ENCODE peak calls at places on chromosome X, in six cellular contexts. B is right cardiac atrium; V is cardiac muscle cell; O is suprapubic skin; D is effector memory CD4-positive, alpha-beta T cell; X is GM23338. M is an unnamed sample.

GRCh38 chrX:38768079-38768478 is 33.2 kb upstream of the MID1IP1 start:
- DNase-seq in B (no peak), V (no peak), O (no peak), D (no peak), X (no peak), M (no peak)

GRCh38 chrX:124268099-124268498 is 64.4 kb upstream of the TEX13D start:
- DNase-seq in B (no peak), V (no peak), O (no peak), D (no peak), X (no peak), M (no peak)

GRCh38 chrX:129568349-129568748 is 28.3 kb downstream of the OCRL start:
- DNase-seq in B (no peak), V (no peak), O (no peak), D (no peak), X (no peak), M (no peak)

GRCh38 chrX:14801136-14801535 is 71.7 kb downstream of the FANCB start:
- DNase-seq in B (no peak), V (no peak), O (no peak), D (no peak), X (no peak), M (no peak)

GRCh38 chrX:110881971-110882370 is 86.4 kb upstream of the CHRDL1 start:
- DNase-seq in B (no peak), V (no peak), O (no peak), D (no peak), X (no peak), M (no peak)

GRCh38 chrX:150941580-150941979 is 41.6 kb upstream of the HMGB3 start:
- DNase-seq in B (no peak), V (no peak), O (no peak), D (no peak), X (no peak), M (no peak)

GRCh38 chrX:39613508-39613921 is 484.2 kb downstream of the BCOR start:
- DNase-seq in B (peak), V (peak), O (no peak), D (no peak), X (peak), M (no peak)

GRCh38 chrX:49230500-49231232 is 2.5 kb downstream of the CACNA1F start:
- DNase-seq in B (peak), V (peak), O (no peak), D (peak), X (peak), M (peak)

GRCh38 chrX:129659137-129659536 is 4.4 kb upstream of the APLN start:
- DNase-seq in B (no peak), V (no peak), O (no peak), D (no peak), X (no peak), M (no peak)

GRCh38 chrX:302975-303374 is 15.6 kb downstream of the GTPBP6 start:
- DNase-seq in B (no peak), V (no peak), O (no peak), D (no peak), X (no peak), M (no peak)

GRCh38 chrX:126929071-126929470 is 109.5 kb downstream of the PRR32 start:
- DNase-seq in B (no peak), V (no peak), O (no peak), D (no peak), X (no peak), M (no peak)

GRCh38 chrX:24862343-24862742 is 153.4 kb downstream of the ARX start:
- DNase-seq in B (no peak), V (no peak), O (no peak), D (no peak), X (no peak), M (no peak)

GRCh38 chrX:120560405-120560841 is 339 bp downstream of the CUL4B start:
- DNase-seq in B (no peak), V (peak), O (no peak), D (peak), X (no peak), M (no peak)

GRCh38 chrX:95666056-95666455 is 1018.6 kb upstream of the DIAPH2 start:
- DNase-seq in B (no peak), V (no peak), O (no peak), D (no peak), X (no peak), M (no peak)

GRCh38 chrX:130626521-130626920 is 224.7 kb downstream of the RBMX2 start:
- DNase-seq in B (no peak), V (no peak), O (no peak), D (no peak), X (peak), M (no peak)

GRCh38 chrX:109774706-109775105 is 41.6 kb upstream of the ACSL4 start:
- DNase-seq in B (no peak), V (no peak), O (no peak), D (no peak), X (peak), M (no peak)

GRCh38 chrX:112473654-112474053 is 206.1 kb downstream of the LHFPL1 start:
- DNase-seq in B (peak), V (no peak), O (no peak), D (no peak), X (peak), M (no peak)

GRCh38 chrX:54920610-54921426 is at the start of gene TRO:
- DNase-seq in B (no peak), V (peak), O (no peak), D (no peak), X (peak), M (no peak)

GRCh38 chrX:101550825-101551767 is 749 bp downstream of the ARMCX1 start:
- DNase-seq in B (peak), V (peak), O (peak), D (no peak), X (peak), M (no peak)

GRCh38 chrX:66005832-66006449 is 33.9 kb downstream of the VSIG4 start:
- DNase-seq in B (no peak), V (no peak), O (no peak), D (no peak), X (no peak), M (no peak)

GRCh38 chrX:39149761-39150160 is 348.5 kb downstream of the MID1IP1 start:
- DNase-seq in B (peak), V (peak), O (peak), D (no peak), X (peak), M (peak)

GRCh38 chrX:123860983-123861382 is 1.1 kb downstream of the XIAP start:
- DNase-seq in B (no peak), V (no peak), O (no peak), D (no peak), X (no peak), M (no peak)

DNA sequence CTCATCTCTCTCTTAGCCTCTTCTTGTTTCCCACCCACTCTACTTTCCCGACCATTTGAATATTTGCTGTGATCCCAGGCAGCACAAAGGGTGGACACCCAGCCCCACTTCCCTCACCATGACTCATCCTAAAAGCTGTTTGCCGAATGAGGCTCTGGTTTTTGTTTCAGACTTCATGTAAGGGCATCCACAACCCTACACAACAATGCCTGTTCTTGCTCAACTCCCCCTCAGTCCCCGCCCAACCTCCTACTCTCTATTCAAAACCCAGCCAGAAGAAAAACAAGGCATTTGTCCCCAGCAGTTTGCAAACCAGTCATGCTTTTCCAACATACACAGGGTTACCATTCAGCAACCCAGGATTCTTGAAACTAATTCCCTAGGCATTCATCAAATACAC is 516.5 kb upstream of the CNKSR2 start:
- DNase-seq in B (no peak), V (no peak), O (no peak), D (no peak), X (no peak), M (no peak)
- H3K27ac ChIP-seq in B (no peak), V (no peak), O (no peak), D (no peak), X (no peak), M (no peak)

DNA sequence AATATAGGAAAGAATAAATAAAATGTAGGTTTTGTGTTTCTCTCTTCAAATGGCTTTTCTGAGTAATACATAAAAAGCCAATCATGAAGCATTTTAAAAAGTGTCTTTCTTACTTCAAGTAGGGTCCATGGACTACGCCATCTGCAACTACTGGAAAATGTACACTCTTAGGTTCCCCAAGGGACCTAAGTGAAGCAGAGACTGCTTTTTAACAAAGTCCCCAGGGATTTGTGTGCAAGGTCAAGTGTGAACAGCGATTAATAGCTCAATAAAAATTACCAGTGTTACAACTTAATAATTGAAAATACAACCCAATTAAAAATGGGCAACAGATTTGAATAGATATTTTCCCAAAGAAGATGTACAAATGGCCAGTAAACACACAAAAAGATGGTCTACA is 84.9 kb downstream of the ARHGAP6 start:
- DNase-seq in B (no peak), V (no peak), O (no peak), D (no peak), X (no peak), M (no peak)
- H3K27ac ChIP-seq in B (no peak), V (no peak), O (no peak), D (no peak), X (no peak), M (no peak)

GRCh38 chrX:23509256-23509655 is 158.0 kb upstream of the PRDX4 start:
- DNase-seq in B (no peak), V (no peak), O (no peak), D (no peak), X (peak), M (no peak)

GRCh38 chrX:23514082-23514481 is 153.2 kb upstream of the PRDX4 start:
- DNase-seq in B (no peak), V (no peak), O (no peak), D (no peak), X (no peak), M (no peak)

GRCh38 chrX:23515028-23515427 is 152.3 kb upstream of the PRDX4 start:
- DNase-seq in B (no peak), V (no peak), O (no peak), D (no peak), X (no peak), M (no peak)

GRCh38 chrX:23511783-23512182 is 155.5 kb upstream of the PRDX4 start:
- DNase-seq in B (no peak), V (no peak), O (no peak), D (no peak), X (no peak), M (no peak)

GRCh38 chrX:23513121-23513520 is 154.2 kb upstream of the PRDX4 start:
- DNase-seq in B (no peak), V (no peak), O (no peak), D (no peak), X (peak), M (no peak)
- H3K27ac ChIP-seq in B (no peak), V (no peak), O (no peak), D (no peak), X (peak), M (no peak)

GRCh38 chrX:10173331-10173900 is 16.6 kb downstream of the CLCN4 start:
- DNase-seq in B (no peak), V (peak), O (no peak), D (no peak), X (peak), M (no peak)
- H3K27ac ChIP-seq in B (peak), V (peak), O (no peak), D (no peak), X (peak), M (no peak)

GRCh38 chrX:133859336-133859735 is 126.1 kb downstream of the GPC3 start:
- DNase-seq in B (no peak), V (no peak), O (no peak), D (no peak), X (no peak), M (no peak)
- H3K27ac ChIP-seq in B (no peak), V (no peak), O (no peak), D (no peak), X (no peak), M (no peak)

DNA sequence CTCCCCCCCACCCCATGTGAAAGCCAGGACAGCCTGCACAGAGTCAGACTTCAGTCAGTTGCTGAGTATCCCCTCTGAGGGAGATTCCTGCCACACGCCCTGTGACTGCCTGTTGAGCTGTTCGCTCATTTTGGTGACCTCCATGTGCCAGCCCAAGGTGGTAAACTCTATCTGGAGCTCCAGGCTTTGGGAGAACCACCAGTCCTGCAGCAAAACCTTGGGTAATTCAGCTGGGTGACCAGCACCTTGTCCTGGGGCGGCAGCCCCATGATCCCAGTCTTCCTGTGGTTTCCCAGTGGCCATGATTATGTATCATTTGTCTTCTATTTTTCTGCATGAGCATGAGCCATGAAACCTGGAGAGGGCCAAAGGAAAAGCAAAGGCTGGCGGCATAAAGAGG is 73.4 kb downstream of the NBDY start:
- DNase-seq in B (no peak), V (no peak), O (peak), D (no peak), X (no peak), M (no peak)
- H3K27ac ChIP-seq in B (no peak), V (no peak), O (no peak), D (no peak), X (no peak), M (no peak)

GRCh38 chrX:41452565-41452964 is 5.4 kb downstream of the NYX start:
- DNase-seq in B (no peak), V (no peak), O (no peak), D (no peak), X (no peak), M (no peak)

GRCh38 chrX:41452972-41453371 is 5.8 kb downstream of the NYX start:
- DNase-seq in B (no peak), V (no peak), O (no peak), D (no peak), X (no peak), M (no peak)

GRCh38 chrX:41447897-41448296 is 754 bp downstream of the NYX start:
- DNase-seq in B (no peak), V (no peak), O (no peak), D (no peak), X (no peak), M (no peak)

GRCh38 chrX:41449138-41449537 is 2.0 kb downstream of the NYX start:
- DNase-seq in B (no peak), V (no peak), O (no peak), D (no peak), X (no peak), M (no peak)

DNA sequence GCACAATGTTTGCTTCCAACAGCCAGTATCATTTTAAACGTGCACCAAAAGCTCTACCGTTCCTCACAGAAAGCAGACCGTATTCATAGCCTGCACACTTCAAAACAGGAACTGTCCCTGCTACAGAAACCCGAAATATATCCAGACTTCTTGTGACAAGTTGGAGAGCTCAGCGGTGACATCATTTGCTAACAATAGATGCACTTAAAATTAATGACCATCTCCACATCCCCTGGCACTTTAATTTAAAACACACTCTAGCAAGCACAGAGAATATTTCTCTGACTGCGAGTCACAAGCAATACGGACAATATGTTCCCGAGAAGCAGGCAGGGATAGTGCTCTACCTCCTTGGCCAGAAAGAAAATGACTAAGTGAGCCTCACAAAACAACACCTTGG is 2.5 kb downstream of the NYX start:
- DNase-seq in B (no peak), V (peak), O (no peak), D (no peak), X (no peak), M (no peak)
- H3K27ac ChIP-seq in B (peak), V (peak), O (peak), D (no peak), X (no peak), M (no peak)

GRCh38 chrX:153794018-153794896 is at the start of the genes IDH3G and SSR4:
- DNase-seq in B (peak), V (peak), O (peak), D (peak), X (peak), M (peak)

GRCh38 chrX:153794897-153795816 is 689 bp downstream of the SSR4 start:
- DNase-seq in B (no peak), V (no peak), O (peak), D (no peak), X (no peak), M (no peak)

GRCh38 chrX:153792368-153792767 is 1.8 kb downstream of the IDH3G start:
- DNase-seq in B (no peak), V (no peak), O (no peak), D (no peak), X (no peak), M (no peak)

GRCh38 chrX:153791104-153791852 is 2.9 kb downstream of the IDH3G start:
- DNase-seq in B (no peak), V (no peak), O (no peak), D (no peak), X (no peak), M (no peak)

DNA sequence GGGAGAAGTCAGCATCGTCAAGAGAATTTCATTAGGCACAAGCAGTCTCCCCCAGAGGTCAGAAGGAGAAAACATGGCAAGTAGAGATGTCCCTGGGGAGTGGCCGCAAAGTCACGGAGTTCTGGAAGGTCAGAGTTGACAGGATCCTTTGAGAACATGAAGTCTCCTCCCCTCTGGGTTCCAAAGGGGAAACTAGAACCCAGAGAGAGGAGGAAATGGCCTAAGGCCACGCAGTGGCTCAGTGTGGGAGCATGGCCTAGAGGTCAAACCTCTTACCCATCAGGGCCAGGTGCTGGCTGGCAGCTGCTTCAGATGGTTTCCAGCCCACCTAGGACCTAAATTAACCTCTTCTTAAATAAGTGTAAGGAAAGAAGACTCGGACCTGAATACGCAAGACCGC is 884 bp downstream of the IDH3G start:
- DNase-seq in B (no peak), V (peak), O (no peak), D (no peak), X (no peak), M (no peak)
- H3K27ac ChIP-seq in B (peak), V (peak), O (peak), D (peak), X (no peak), M (peak)

GRCh38 chrX:3527811-3528210 is 181.4 kb upstream of the MXRA5 start:
- DNase-seq in B (no peak), V (no peak), O (no peak), D (no peak), X (no peak), M (no peak)
- H3K27ac ChIP-seq in B (no peak), V (no peak), O (no peak), D (no peak), X (no peak), M (no peak)